ENCODE peak calls at places on chromosomes 7 and 10, in nine cellular contexts. S is HepG2, G is HL-60, H is Panc1, W is K562, F is SK-N-SH, A is GM23338, L is HCT116, Q is GM12878. Y is an unnamed sample.

GRCh38 chr7:129412501-129412900 is 21.7 kb upstream of the STRIP2 start:
- DNase-seq in S (no peak), G (no peak), H (no peak), W (no peak), F (no peak), A (no peak), L (no peak), Q (no peak), Y (no peak)

GRCh38 chr7:48637382-48637781 is 287.0 kb upstream of the CDC14C start:
- DNase-seq in S (no peak), G (no peak), H (peak), W (no peak), F (no peak), A (no peak), L (no peak), Q (no peak), Y (no peak)

GRCh38 chr10:96743988-96744585 is 23.8 kb upstream of the PIK3AP1 start:
- DNase-seq in S (peak), G (peak), H (no peak), W (no peak), F (peak), A (peak), L (no peak), Q (no peak), Y (no peak)

GRCh38 chr10:13271552-13272163 is 28.2 kb downstream of the PHYH start:
- DNase-seq in S (peak), G (no peak), H (no peak), W (peak), F (peak), A (peak), L (peak), Q (no peak), Y (peak)

GRCh38 chr10:13699216-13699615 is 112.5 kb downstream of the PRPF18 start:
- DNase-seq in S (no peak), G (no peak), H (no peak), W (no peak), F (no peak), A (no peak), L (no peak), Q (no peak), Y (no peak)

GRCh38 chr7:92749327-92749730 is 87.0 kb downstream of the CDK6 start:
- DNase-seq in S (no peak), G (no peak), H (no peak), W (no peak), F (no peak), A (no peak), L (no peak), Q (no peak), Y (no peak)

GRCh38 chr7:24587853-24588252 is 14.6 kb downstream of the PALS2 start:
- DNase-seq in S (peak), G (no peak), H (no peak), W (no peak), F (no peak), A (peak), L (no peak), Q (no peak), Y (no peak)

GRCh38 chr7:94183289-94183749 is 179.2 kb upstream of the BET1 start:
- DNase-seq in S (peak), G (no peak), H (peak), W (no peak), F (no peak), A (peak), L (peak), Q (no peak), Y (peak)

GRCh38 chr10:131943021-131943814 is 38.5 kb downstream of the BNIP3 start:
- DNase-seq in S (peak), G (no peak), H (no peak), W (peak), F (peak), A (peak), L (no peak), Q (no peak), Y (peak)

GRCh38 chr7:79653136-79653631 is 199.7 kb upstream of the MAGI2 start:
- DNase-seq in S (no peak), G (no peak), H (no peak), W (no peak), F (no peak), A (no peak), L (no peak), Q (no peak), Y (no peak)

GRCh38 chr7:78496226-78496625 is 697.7 kb downstream of the PHTF2 start:
- DNase-seq in S (no peak), G (no peak), H (no peak), W (no peak), F (no peak), A (no peak), L (no peak), Q (no peak), Y (no peak)

GRCh38 chr7:98217623-98218582 is 6.7 kb downstream of the BHLHA15 start:
- DNase-seq in S (peak), G (peak), H (no peak), W (no peak), F (no peak), A (no peak), L (no peak), Q (no peak), Y (no peak)

GRCh38 chr7:155883491-155884224 is 71.4 kb upstream of the SHH start:
- DNase-seq in S (no peak), G (no peak), H (no peak), W (no peak), F (no peak), A (no peak), L (no peak), Q (no peak), Y (no peak)

GRCh38 chr7:65285906-65286864 is 87.5 kb upstream of the ZNF92 start:
- DNase-seq in S (no peak), G (no peak), H (no peak), W (no peak), F (no peak), A (no peak), L (no peak), Q (no peak), Y (no peak)

DNA sequence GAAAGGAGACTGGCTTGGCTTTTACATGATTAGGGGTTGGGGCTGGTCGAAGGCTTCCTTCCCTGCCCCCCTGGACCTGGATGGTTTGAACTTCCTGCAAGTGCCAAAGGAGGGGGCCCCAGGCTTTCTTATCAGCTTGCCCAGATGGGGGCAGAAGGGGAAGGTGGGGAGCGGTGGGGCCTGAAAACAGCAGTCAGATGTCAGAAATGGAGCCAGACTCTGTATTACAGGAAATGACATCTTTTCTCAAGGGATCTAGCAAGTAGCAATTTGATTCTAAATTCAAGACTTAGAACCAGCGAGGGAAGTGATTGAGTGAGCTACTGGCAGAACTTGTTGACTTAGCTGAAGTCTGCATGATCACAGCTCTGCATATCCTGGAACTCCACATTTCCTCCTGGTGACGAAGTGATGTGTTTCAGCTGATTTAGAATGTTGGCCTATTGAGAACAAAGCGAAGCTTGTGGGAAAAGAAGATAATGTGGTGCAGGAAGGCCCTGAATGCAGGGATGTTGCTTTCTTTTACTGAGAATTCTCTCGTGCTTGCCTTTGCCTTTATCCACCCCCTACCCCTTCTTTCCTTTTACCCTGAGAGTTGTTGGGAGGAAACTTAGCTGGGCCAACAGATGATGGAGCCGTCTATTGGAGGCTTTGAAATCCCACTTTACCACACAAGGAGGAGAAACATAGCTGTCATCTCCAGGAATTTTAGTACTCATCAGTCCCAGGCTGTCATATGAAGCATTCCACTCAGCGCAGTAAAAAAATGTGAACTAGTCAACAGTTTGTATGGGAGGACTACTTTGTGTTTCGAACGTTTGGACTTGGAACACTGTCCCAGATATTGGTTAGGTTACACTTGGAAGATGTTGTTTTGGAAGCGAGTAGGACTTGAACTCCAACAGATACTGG is 43.2 kb downstream of the CCNY start:
- DNase-seq in S (no peak), G (peak), H (no peak), W (peak), F (no peak), A (peak), L (no peak), Q (peak), Y (no peak)
- TF ChIP-seq REST in S (no peak), G (no peak), H (no peak), W (no peak), F (no peak), A (no peak), L (no peak), Q (no peak), Y (no peak)

DNA sequence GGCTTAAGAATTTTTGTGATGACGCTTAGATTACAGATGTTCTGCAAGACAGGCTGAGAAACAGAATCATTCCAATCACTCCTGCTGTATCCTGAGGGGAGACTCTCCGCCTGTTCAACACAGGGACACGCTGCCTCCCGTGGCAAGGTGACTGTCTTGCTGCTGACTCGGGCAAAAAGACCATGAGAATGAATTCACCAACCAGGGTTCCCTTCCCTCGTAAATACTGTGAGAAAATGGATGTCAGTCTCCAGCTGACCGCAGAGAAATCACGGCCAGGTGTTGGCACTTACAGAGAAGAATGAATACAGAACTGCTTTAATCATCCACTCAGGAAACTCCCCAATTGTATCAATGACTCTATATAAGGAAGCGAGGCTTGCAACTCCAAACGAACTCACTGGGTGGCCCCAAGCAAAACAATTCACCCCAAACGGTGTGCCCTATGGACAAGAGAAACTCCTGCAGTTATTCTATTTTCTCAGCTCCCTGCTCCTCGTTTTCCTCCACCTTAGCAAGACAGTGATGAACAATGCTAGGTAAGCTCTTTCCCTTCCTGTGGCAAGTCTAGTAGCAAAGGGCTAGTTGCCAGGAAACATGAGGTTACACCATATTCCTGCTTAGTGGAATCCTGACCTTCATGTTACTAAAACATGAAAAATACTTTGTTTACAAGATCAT is 22.8 kb downstream of the GNA12 start:
- DNase-seq in S (no peak), G (no peak), H (no peak), W (no peak), F (peak), A (peak), L (no peak), Q (peak), Y (peak)
- TF ChIP-seq REST in S (no peak), G (no peak), H (no peak), W (no peak), F (no peak), A (no peak), L (no peak), Q (no peak), Y (no peak)

DNA sequence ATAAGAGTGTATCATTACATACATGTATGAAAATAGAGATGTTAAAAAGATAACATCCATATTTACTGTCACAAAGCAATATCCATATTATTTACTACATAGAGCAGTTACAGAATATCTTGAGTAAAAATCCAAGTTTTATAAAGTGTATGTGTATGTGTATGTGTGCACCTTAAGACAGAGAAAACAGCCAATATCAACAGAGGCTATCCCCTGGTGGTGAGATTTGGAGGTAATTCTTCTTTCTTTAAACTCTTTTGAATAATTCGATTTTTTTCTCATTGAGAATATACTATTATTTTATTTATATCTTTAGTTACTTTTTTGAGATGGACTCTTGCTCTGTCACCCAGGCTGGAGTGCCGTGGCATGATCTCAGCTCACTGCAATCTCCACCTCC is 18.4 kb downstream of the TRDMT1 start:
- DNase-seq in S (no peak), G (no peak), H (no peak), W (no peak), F (no peak), A (no peak), L (no peak), Q (no peak), Y (no peak)
- TF ChIP-seq REST in S (no peak), G (no peak), H (no peak), W (no peak), F (no peak), A (no peak), L (no peak), Q (no peak), Y (no peak)

GRCh38 chr7:30412810-30413504 is 65.6 kb downstream of the NOD1 start:
- DNase-seq in S (peak), G (peak), H (peak), W (peak), F (peak), A (peak), L (peak), Q (peak), Y (peak)
- TF ChIP-seq REST in S (no peak), G (no peak), H (no peak), W (no peak), F (no peak), A (no peak), L (no peak), Q (no peak), Y (no peak)

DNA sequence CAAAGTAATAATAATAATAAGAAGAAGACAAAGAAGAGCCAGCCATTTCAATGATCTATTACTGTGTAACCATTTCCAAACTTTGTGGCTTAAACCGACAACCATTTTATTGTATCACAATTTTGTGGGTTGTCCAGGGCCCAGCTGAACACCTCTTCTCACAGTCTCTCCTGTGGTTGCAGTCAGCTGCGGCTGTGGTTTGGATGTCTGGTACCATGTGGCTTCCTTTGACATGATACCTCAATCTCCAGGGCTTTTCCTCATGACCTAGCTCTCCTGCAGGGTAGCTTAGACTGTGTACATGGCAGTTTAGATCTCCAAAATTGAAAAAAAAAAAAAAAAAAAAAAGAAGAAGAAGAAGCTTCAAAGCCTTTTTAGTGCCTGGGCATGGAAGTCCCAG is 72.6 kb upstream of the NFKB2 start:
- DNase-seq in S (no peak), G (peak), H (no peak), W (no peak), F (no peak), A (no peak), L (no peak), Q (no peak), Y (no peak)
- TF ChIP-seq REST in S (no peak), G (no peak), H (no peak), W (no peak), F (no peak), A (no peak), L (no peak), Q (no peak), Y (no peak)

DNA sequence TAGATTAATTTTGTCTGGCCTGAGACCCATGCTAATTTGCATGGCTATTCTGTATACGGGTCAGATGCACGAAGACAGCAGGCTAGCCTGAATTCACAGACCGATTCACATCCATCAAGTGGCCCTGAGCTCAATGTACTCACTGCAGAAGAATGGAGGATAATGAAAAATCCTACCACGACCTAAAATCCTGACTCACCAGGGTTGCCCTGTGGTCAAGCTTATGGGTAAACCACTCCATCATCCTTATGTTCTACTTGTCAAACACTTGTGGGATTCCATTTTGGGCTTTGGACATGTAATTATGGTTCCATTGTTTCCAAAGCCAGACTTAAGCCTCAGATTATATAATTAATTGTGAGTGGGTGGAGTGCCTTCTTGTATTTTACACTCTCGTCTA is 110.4 kb upstream of the ZNF438 start:
- DNase-seq in S (no peak), G (no peak), H (no peak), W (no peak), F (no peak), A (no peak), L (no peak), Q (no peak), Y (no peak)
- TF ChIP-seq REST in S (no peak), G (no peak), H (no peak), W (no peak), F (no peak), A (no peak), L (no peak), Q (no peak), Y (no peak)

DNA sequence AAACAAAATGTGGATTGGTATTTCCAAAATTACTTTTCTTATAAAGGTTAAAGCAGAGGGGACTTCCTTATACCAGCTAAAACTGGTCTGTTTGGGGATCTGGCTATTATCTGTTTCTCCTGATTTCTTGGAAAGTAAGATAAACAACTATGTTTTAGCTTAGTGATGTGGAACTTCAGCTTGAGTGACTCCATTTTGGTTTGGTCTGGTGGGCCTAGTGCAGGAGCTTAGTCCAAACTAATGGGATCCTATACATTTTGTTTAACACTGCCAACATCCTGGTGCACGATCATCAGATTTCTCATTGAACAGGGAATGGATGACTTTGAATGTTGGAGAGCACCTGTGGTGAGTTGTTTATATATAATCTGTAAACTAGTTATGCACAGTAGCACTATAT is 283.6 kb downstream of the ADK start:
- DNase-seq in S (no peak), G (no peak), H (no peak), W (no peak), F (no peak), A (no peak), L (no peak), Q (no peak), Y (no peak)
- TF ChIP-seq REST in S (no peak), G (no peak), H (no peak), W (no peak), F (no peak), A (no peak), L (no peak), Q (no peak), Y (no peak)